ENCODE peak calls at places on chromosomes 7 and 10, in ten cellular contexts. C is mammary epithelial cell, O is PC-9, I is coronary artery, M is foreskin fibroblast, Y is WERI-Rb-1, A is astrocyte of the spinal cord, R is IMR-90, P is kidney, X is AG04449. N is an unnamed sample.

GRCh38 chr7:152158801-152159587 is 133.5 kb downstream of the GALNT11 start:
- DNase-seq in C (no peak), R (no peak), M (no peak), A (no peak), I (no peak), O (no peak), Y (no peak), X (no peak), P (no peak), N (peak)

GRCh38 chr7:42144253-42145002 is 92.6 kb downstream of the GLI3 start:
- DNase-seq in I (no peak), C (no peak), M (peak), R (peak), X (peak), P (no peak), Y (no peak), O (no peak), A (peak), N (no peak)

GRCh38 chr7:134527979-134528371 is 608 bp downstream of the AKR1B10 start:
- DNase-seq in M (peak), R (peak), Y (peak), X (peak), O (peak), C (peak), P (no peak), A (peak), I (no peak), N (peak)

GRCh38 chr10:4242561-4243035 is 457.6 kb upstream of the KLF6 start:
- DNase-seq in I (no peak), A (peak), R (peak), P (no peak), C (peak), Y (peak), X (peak), M (peak), O (peak), N (peak)

GRCh38 chr7:45985902-45986301 is 64.8 kb upstream of the IGFBP3 start:
- DNase-seq in A (peak), I (peak), O (no peak), P (peak), X (no peak), Y (no peak), M (peak), R (peak), C (peak), N (peak)

GRCh38 chr10:58747687-58748086 is 235.0 kb downstream of the BICC1 start:
- DNase-seq in I (no peak), O (no peak), X (no peak), R (no peak), M (no peak), A (no peak), Y (no peak), P (no peak), C (no peak), N (no peak)

GRCh38 chr7:33754933-33755928 is 150.1 kb upstream of the BMPER start:
- DNase-seq in X (no peak), C (no peak), O (no peak), Y (no peak), M (no peak), R (no peak), A (no peak), P (no peak), I (no peak), N (no peak)

GRCh38 chr10:608331-609265 is 80.9 kb downstream of the DIP2C start:
- DNase-seq in R (peak), M (no peak), X (no peak), C (no peak), A (peak), Y (no peak), P (no peak), I (no peak), O (no peak), N (no peak)

GRCh38 chr10:59991661-59992060 is 85.3 kb upstream of the CCDC6 start:
- DNase-seq in X (no peak), P (no peak), Y (no peak), A (peak), I (no peak), R (no peak), O (peak), C (peak), M (no peak), N (peak)

GRCh38 chr7:41637051-41637450 is 65.8 kb downstream of the INHBA start:
- DNase-seq in I (no peak), X (no peak), P (no peak), O (no peak), A (peak), C (peak), Y (no peak), M (no peak), R (peak), N (peak)

GRCh38 chr10:74502963-74503608 is 323.3 kb upstream of the KAT6B start:
- DNase-seq in I (no peak), R (peak), Y (no peak), P (no peak), A (peak), O (no peak), M (peak), X (peak), C (peak), N (peak)

GRCh38 chr7:100021297-100021696 is 5.9 kb downstream of the ZKSCAN1 start:
- DNase-seq in I (no peak), O (no peak), C (peak), X (no peak), P (no peak), R (no peak), A (no peak), M (no peak), Y (no peak), N (no peak)

GRCh38 chr10:88608052-88608732 is 21.6 kb downstream of the LIPJ start:
- DNase-seq in I (no peak), X (no peak), Y (no peak), O (no peak), C (no peak), P (no peak), R (no peak), M (no peak), A (no peak), N (no peak)

DNA sequence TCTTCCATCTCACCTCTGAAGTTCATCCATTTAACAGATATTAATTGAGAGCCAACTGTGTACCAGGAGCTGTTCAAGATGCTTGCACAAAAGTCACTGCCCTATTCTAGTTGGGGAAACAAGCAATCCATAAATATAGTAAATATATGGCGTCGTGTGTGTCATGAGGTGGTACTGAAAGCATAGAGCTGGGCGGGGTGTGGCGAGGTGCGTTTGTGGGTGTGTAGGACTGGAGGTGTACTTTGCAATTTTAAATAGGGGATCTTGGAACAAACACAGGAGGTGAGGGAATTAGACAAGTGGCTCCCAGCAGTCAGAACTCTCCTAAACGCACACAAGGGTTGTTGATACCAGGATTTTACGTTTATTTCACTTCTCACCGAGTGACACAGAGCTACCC is 490 bp upstream of the ZNF239 start:
- DNase-seq in C (no peak), I (no peak), Y (no peak), M (no peak), O (no peak), A (no peak), R (no peak), P (no peak), X (no peak), N (no peak)
- H3K4me3 ChIP-seq in C (peak), I (peak), Y (peak), M (peak), O (peak), A (peak), R (peak), P (peak), X (peak), N (peak)

DNA sequence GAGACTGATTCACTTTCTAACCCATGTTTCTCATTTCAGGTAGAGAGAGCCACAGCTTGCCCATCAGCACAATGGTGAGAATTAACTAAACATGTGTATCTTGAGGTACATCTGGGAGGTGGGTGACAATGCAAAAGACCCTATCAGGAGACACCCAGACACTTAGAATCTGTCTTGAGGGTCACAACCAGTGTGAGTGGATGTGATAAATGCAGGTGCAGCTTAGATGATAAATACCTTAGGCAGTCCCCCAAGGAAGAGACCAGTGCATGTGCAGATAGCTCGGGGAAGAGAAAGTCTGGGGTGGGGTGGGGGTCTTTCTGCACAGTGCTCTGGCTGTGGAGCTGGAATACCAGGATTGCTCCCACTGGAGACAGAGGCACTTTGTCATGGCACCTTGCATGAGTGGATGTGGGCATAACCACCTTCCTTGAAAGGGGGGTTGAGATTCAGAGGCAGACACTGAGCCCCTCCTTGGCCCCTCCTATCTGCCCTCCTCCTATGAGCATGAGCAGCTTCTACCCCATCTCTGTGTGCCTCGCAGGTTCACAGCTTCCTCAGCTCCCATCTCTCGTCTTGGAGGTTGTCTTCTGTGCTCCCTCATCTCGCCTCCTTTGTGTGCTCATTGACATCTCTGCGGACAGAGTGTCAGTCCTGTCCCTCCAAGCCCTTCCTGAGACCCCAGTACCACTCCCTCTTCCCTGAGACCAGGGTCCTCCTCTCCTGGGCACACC is 349.8 kb downstream of the TCERG1L start:
- DNase-seq in Y (no peak), C (no peak), O (no peak), P (no peak), I (no peak), A (no peak), X (no peak), M (no peak), R (no peak), N (no peak)
- TF ChIP-seq CTCF in Y (no peak), C (no peak), O (no peak), P (no peak), I (no peak), A (no peak), X (no peak), M (no peak), R (no peak), N (no peak)

DNA sequence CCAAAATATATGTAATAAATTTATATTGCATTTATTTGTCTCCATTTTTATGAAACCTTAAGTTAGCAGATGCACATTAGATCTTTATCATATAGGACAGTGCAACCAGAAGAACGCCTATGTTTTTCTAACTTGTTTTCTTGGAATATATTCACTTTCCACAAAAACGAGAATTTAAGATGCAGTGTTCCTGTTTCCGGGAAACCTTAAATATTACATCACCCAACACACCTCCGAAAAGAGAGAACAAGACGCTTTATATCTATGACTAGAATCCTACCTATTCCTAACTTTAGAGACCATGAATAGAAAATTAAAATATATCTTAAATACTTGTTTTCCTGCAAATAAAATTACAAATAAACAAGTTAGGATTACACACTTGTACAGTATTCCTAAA is 1.9 kb downstream of the EZH2 start:
- DNase-seq in R (no peak), P (no peak), Y (no peak), X (no peak), M (no peak), O (no peak), I (no peak), A (no peak), C (no peak), N (no peak)
- H3K4me3 ChIP-seq in R (no peak), P (no peak), Y (peak), X (no peak), M (peak), O (peak), I (no peak), A (no peak), C (peak), N (peak)

GRCh38 chr7:16431646-16432424 is 10.5 kb upstream of the CRPPA start:
- DNase-seq in I (no peak), C (peak), A (peak), M (no peak), O (no peak), P (no peak), X (no peak), R (no peak), Y (peak), N (peak)
- TF ChIP-seq CTCF in I (no peak), C (peak), A (peak), M (no peak), O (peak), P (peak), X (peak), R (peak), Y (peak), N (peak)

GRCh38 chr7:110205899-110206298 is 885.0 kb upstream of the LRRN3 start:
- DNase-seq in C (no peak), O (no peak), A (no peak), P (no peak), Y (no peak), I (no peak), X (no peak), M (no peak), R (no peak), N (no peak)
- H3K4me3 ChIP-seq in C (no peak), O (no peak), A (no peak), P (no peak), Y (no peak), I (no peak), X (no peak), M (no peak), R (no peak), N (no peak)

GRCh38 chr7:21947056-21947455 is 1.4 kb upstream of the CDCA7L start:
- DNase-seq in A (no peak), C (no peak), M (no peak), R (no peak), O (no peak), I (no peak), X (no peak), Y (no peak), P (no peak), N (no peak)

GRCh38 chr7:21943436-21943835 is 2.3 kb downstream of the CDCA7L start:
- DNase-seq in O (no peak), A (no peak), C (no peak), I (no peak), R (no peak), Y (no peak), X (no peak), M (no peak), P (no peak), N (no peak)

GRCh38 chr7:21944616-21945373 is 904 bp downstream of the CDCA7L start:
- DNase-seq in Y (peak), A (peak), X (no peak), O (peak), P (peak), I (no peak), C (peak), R (peak), M (no peak), N (peak)

GRCh38 chr7:21946228-21946709 is 570 bp upstream of the CDCA7L start:
- DNase-seq in Y (no peak), C (no peak), X (no peak), M (no peak), P (no peak), A (no peak), R (no peak), I (no peak), O (no peak), N (no peak)

GRCh38 chr7:21945374-21946227 is at the start of gene CDCA7L:
- DNase-seq in A (peak), P (peak), I (no peak), M (peak), O (peak), Y (peak), R (peak), X (no peak), C (peak), N (peak)
- TF ChIP-seq CTCF in A (peak), P (no peak), I (no peak), M (no peak), O (no peak), Y (peak), R (no peak), X (peak), C (no peak), N (no peak)

DNA sequence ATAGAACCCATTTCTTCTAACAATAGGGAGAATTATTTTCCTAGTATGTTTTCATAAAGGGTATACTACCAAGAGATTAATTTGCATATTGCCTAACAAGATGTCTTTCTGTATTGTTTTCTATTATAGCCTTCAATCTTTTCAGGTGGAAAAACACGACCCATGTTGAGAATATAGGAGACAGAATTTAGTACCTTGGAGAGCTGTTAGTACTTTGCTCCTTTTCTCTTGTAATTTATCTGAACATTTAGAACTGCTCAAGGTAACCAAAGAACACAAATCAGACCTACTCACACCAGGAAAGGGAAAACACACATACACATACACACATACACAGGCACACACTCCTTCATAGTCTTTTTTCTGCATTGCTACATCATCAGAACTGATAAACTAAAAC is 7.8 kb upstream of the TRDMT1 start:
- DNase-seq in A (no peak), Y (no peak), P (no peak), X (no peak), I (no peak), C (no peak), M (no peak), R (no peak), O (no peak), N (no peak)
- H3K4me3 ChIP-seq in A (no peak), Y (no peak), P (no peak), X (no peak), I (no peak), C (no peak), M (no peak), R (no peak), O (no peak), N (no peak)

GRCh38 chr10:132230557-132231210 is 43.9 kb downstream of the DPYSL4 start:
- DNase-seq in X (no peak), O (no peak), I (no peak), A (no peak), R (no peak), P (peak), C (no peak), M (no peak), Y (no peak), N (no peak)

GRCh38 chr10:132233501-132234075 is 46.8 kb downstream of the DPYSL4 start:
- DNase-seq in Y (no peak), C (no peak), O (no peak), P (peak), M (no peak), X (no peak), R (no peak), A (no peak), I (no peak), N (no peak)

GRCh38 chr10:132232981-132233380 is 46.2 kb downstream of the DPYSL4 start:
- DNase-seq in Y (no peak), R (no peak), M (no peak), P (peak), O (no peak), X (no peak), I (no peak), C (no peak), A (no peak), N (no peak)

GRCh38 chr10:132231656-132232552 is 45.2 kb downstream of the DPYSL4 start:
- DNase-seq in A (no peak), X (no peak), P (peak), O (no peak), C (no peak), R (no peak), M (no peak), Y (no peak), I (no peak), N (no peak)

GRCh38 chr10:132232553-132232949 is 45.8 kb downstream of the DPYSL4 start:
- DNase-seq in C (no peak), X (no peak), Y (no peak), I (no peak), M (no peak), O (no peak), A (no peak), P (no peak), R (no peak), N (no peak)
- TF ChIP-seq CTCF in C (no peak), X (no peak), Y (no peak), I (no peak), M (no peak), O (no peak), A (no peak), P (no peak), R (no peak), N (no peak)